ENCODE peak calls at places on chromosomes 4 and X, in six cellular contexts. One of them, this sample, is unnamed. For H3F3A, the result is how much of the 10 kb centered on the place peaks cover.

GRCh38 chr4:74364649-74365491 is at the start of gene EREG:
- DNase-seq in GM23338: peak
- DNase-seq in MM.1S: no peak
- DNase-seq in PC-3: no peak
- DNase-seq in SK-N-SH: peak
- DNase-seq in neural progenitor cell: peak
- DNase-seq in this sample: peak

GRCh38 chrX:112877771-112878173 is 37.1 kb upstream of the AMOT start:
- DNase-seq in SK-N-SH: no peak
- DNase-seq in neural progenitor cell: peak
- DNase-seq in MM.1S: peak
- DNase-seq in PC-3: no peak
- DNase-seq in GM23338: no peak
- DNase-seq in this sample: no peak

GRCh38 chrX:80004458-80004857 is 10.1 kb upstream of the TBX22 start:
- DNase-seq in PC-3: no peak
- DNase-seq in MM.1S: no peak
- DNase-seq in GM23338: no peak
- DNase-seq in neural progenitor cell: no peak
- DNase-seq in SK-N-SH: no peak
- DNase-seq in this sample: no peak

GRCh38 chrX:65406532-65406931 is 128.1 kb downstream of the LAS1L start:
- DNase-seq in GM23338: peak
- DNase-seq in MM.1S: peak
- DNase-seq in SK-N-SH: no peak
- DNase-seq in neural progenitor cell: peak
- DNase-seq in PC-3: no peak
- DNase-seq in this sample: peak

GRCh38 chrX:22081475-22082092 is 49.5 kb downstream of the PHEX start:
- DNase-seq in PC-3: peak
- DNase-seq in SK-N-SH: peak
- DNase-seq in MM.1S: peak
- DNase-seq in neural progenitor cell: peak
- DNase-seq in GM23338: peak
- DNase-seq in this sample: peak

GRCh38 chr4:109412805-109413204 is 20.8 kb upstream of the SEC24B start:
- DNase-seq in PC-3: no peak
- DNase-seq in MM.1S: no peak
- DNase-seq in neural progenitor cell: no peak
- DNase-seq in GM23338: no peak
- DNase-seq in SK-N-SH: no peak
- DNase-seq in this sample: no peak

GRCh38 chr4:174516345-174516744 is 5.9 kb downstream of the HPGD start:
- DNase-seq in neural progenitor cell: no peak
- DNase-seq in GM23338: no peak
- DNase-seq in PC-3: no peak
- DNase-seq in MM.1S: no peak
- DNase-seq in SK-N-SH: no peak
- DNase-seq in this sample: no peak

GRCh38 chr4:185346975-185347601 is 48.6 kb downstream of the LRP2BP start:
- DNase-seq in SK-N-SH: no peak
- DNase-seq in GM23338: no peak
- DNase-seq in MM.1S: no peak
- DNase-seq in neural progenitor cell: no peak
- DNase-seq in PC-3: no peak
- DNase-seq in this sample: no peak

GRCh38 chrX:68417651-68418050 is 15.6 kb downstream of the OPHN1 start:
- DNase-seq in PC-3: peak
- DNase-seq in MM.1S: no peak
- DNase-seq in neural progenitor cell: no peak
- DNase-seq in GM23338: no peak
- DNase-seq in SK-N-SH: no peak
- DNase-seq in this sample: no peak

GRCh38 chr4:105453550-105454201 is 20.2 kb downstream of the PPA2 start:
- DNase-seq in SK-N-SH: no peak
- DNase-seq in PC-3: no peak
- DNase-seq in MM.1S: no peak
- DNase-seq in neural progenitor cell: no peak
- DNase-seq in GM23338: peak
- DNase-seq in this sample: peak

GRCh38 chrX:13285693-13286092 is 34.2 kb downstream of the ATXN3L start:
- DNase-seq in neural progenitor cell: peak
- DNase-seq in PC-3: no peak
- DNase-seq in MM.1S: no peak
- DNase-seq in GM23338: no peak
- DNase-seq in SK-N-SH: no peak
- DNase-seq in this sample: no peak

GRCh38 chr4:13597604-13598003 is 29.9 kb downstream of the BOD1L1 start:
- DNase-seq in neural progenitor cell: no peak
- DNase-seq in MM.1S: no peak
- DNase-seq in GM23338: no peak
- DNase-seq in SK-N-SH: no peak
- DNase-seq in PC-3: peak
- DNase-seq in this sample: peak

GRCh38 chr4:6777636-6778281 is 4.8 kb upstream of the KIAA0232 start:
- DNase-seq in SK-N-SH: no peak
- DNase-seq in PC-3: no peak
- DNase-seq in MM.1S: no peak
- DNase-seq in GM23338: no peak
- DNase-seq in neural progenitor cell: no peak
- DNase-seq in this sample: no peak

GRCh38 chr4:188941524-188942109 is 802.4 kb downstream of the TRIML1 start:
- DNase-seq in GM23338: no peak
- DNase-seq in PC-3: peak
- DNase-seq in SK-N-SH: no peak
- DNase-seq in MM.1S: no peak
- DNase-seq in neural progenitor cell: no peak
- DNase-seq in this sample: peak

GRCh38 chr4:138158746-138159297 is 83.3 kb downstream of the SLC7A11 start:
- DNase-seq in neural progenitor cell: no peak
- DNase-seq in SK-N-SH: no peak
- DNase-seq in MM.1S: no peak
- DNase-seq in PC-3: peak
- DNase-seq in GM23338: no peak
- DNase-seq in this sample: peak

GRCh38 chrX:1165535-1166196 is 46.8 kb downstream of the CRLF2 start:
- DNase-seq in GM23338: no peak
- DNase-seq in SK-N-SH: no peak
- DNase-seq in MM.1S: no peak
- DNase-seq in neural progenitor cell: peak
- DNase-seq in PC-3: no peak
- DNase-seq in this sample: peak

GRCh38 chr4:15234585-15235126 is 193.2 kb upstream of the C1QTNF7 start:
- DNase-seq in MM.1S: no peak
- DNase-seq in SK-N-SH: no peak
- DNase-seq in neural progenitor cell: no peak
- DNase-seq in PC-3: peak
- DNase-seq in GM23338: no peak
- DNase-seq in this sample: peak

GRCh38 chrX:76183289-76184057 is 10.6 kb downstream of the PBDC1 start:
- DNase-seq in neural progenitor cell: no peak
- DNase-seq in PC-3: peak
- DNase-seq in GM23338: no peak
- DNase-seq in SK-N-SH: no peak
- DNase-seq in MM.1S: no peak
- DNase-seq in this sample: peak

GRCh38 chrX:41259516-41259915 is 74.4 kb upstream of the DDX3X start:
- DNase-seq in GM23338: peak
- DNase-seq in MM.1S: no peak
- DNase-seq in SK-N-SH: peak
- DNase-seq in PC-3: no peak
- DNase-seq in neural progenitor cell: no peak
- DNase-seq in this sample: no peak

GRCh38 chr4:169243808-169244207 is 26.9 kb downstream of the SH3RF1 start:
- DNase-seq in GM23338: no peak
- DNase-seq in MM.1S: no peak
- DNase-seq in neural progenitor cell: peak
- DNase-seq in SK-N-SH: no peak
- DNase-seq in PC-3: no peak
- DNase-seq in this sample: peak

GRCh38 chr4:174828845-174829701 is at the start of gene GLRA3:
- DNase-seq in GM23338: peak
- DNase-seq in SK-N-SH: peak
- DNase-seq in PC-3: peak
- DNase-seq in MM.1S: peak
- DNase-seq in neural progenitor cell: peak
- DNase-seq in this sample: peak

GRCh38 chr4:73508651-73509050 is 27.1 kb downstream of the AFM start:
- DNase-seq in SK-N-SH: no peak
- DNase-seq in GM23338: no peak
- DNase-seq in MM.1S: no peak
- DNase-seq in PC-3: peak
- DNase-seq in neural progenitor cell: no peak
- DNase-seq in this sample: no peak

GRCh38 chr4:10521386-10521785 is 64.2 kb upstream of the ZNF518B start:
- DNase-seq in PC-3: no peak
- DNase-seq in neural progenitor cell: no peak
- DNase-seq in SK-N-SH: no peak
- DNase-seq in GM23338: no peak
- DNase-seq in MM.1S: no peak
- DNase-seq in this sample: no peak

GRCh38 chr4:79917246-79917645 is 155.8 kb downstream of the ANTXR2 start:
- DNase-seq in PC-3: peak
- DNase-seq in neural progenitor cell: peak
- DNase-seq in MM.1S: peak
- DNase-seq in SK-N-SH: no peak
- DNase-seq in GM23338: peak
- DNase-seq in this sample: peak

GRCh38 chr4:119300388-119301131 is 21.4 kb downstream of the FABP2 start:
- DNase-seq in GM23338: peak
- DNase-seq in MM.1S: peak
- DNase-seq in neural progenitor cell: peak
- DNase-seq in PC-3: peak
- DNase-seq in SK-N-SH: peak
- DNase-seq in this sample: peak

GRCh38 chrX:134528936-134529335 is 69.0 kb downstream of the HPRT1 start:
- DNase-seq in MM.1S: peak
- DNase-seq in neural progenitor cell: no peak
- DNase-seq in SK-N-SH: no peak
- DNase-seq in PC-3: no peak
- DNase-seq in GM23338: no peak
- DNase-seq in this sample: no peak

GRCh38 chr4:10664408-10664807 is 20.2 kb downstream of the CLNK start:
- DNase-seq in GM23338: no peak
- DNase-seq in PC-3: peak
- DNase-seq in MM.1S: no peak
- DNase-seq in SK-N-SH: no peak
- DNase-seq in neural progenitor cell: no peak
- DNase-seq in this sample: peak

DNA sequence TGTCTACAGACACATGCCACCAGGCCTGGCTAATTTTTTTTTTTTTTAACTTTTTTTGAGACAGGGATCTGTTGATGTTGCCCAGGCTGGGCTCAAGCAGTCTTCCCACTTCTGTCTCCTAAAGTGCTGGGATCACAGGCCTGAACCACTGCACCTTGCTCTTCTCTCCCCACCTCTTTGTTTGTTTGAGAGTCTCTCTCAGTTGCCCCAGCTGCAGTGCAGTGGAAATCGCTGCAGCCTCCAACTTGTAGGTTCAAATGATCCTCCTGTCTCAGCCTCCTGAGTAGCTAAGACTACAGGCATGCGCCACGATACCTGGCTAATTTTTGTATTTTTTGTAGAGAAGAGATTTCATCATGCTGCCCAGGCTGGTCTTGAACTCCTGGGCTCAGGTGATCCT is 115.6 kb downstream of the LARP7 start:
- DNase-seq in GM23338: no peak
- DNase-seq in PC-3: no peak
- DNase-seq in SK-N-SH: no peak
- DNase-seq in MM.1S: no peak
- DNase-seq in neural progenitor cell: no peak
- DNase-seq in this sample: no peak
- H3F3A ChIP-seq in GM23338: under half
- H3F3A ChIP-seq in PC-3: under half
- H3F3A ChIP-seq in SK-N-SH: under half
- H3F3A ChIP-seq in MM.1S: under half
- H3F3A ChIP-seq in neural progenitor cell: under half
- H3F3A ChIP-seq in this sample: under half

GRCh38 chr4:22986262-22986661 is 293.5 kb downstream of the GBA3 start:
- DNase-seq in SK-N-SH: no peak
- DNase-seq in neural progenitor cell: no peak
- DNase-seq in PC-3: peak
- DNase-seq in MM.1S: no peak
- DNase-seq in GM23338: no peak
- DNase-seq in this sample: no peak

GRCh38 chr4:22991576-22991975 is 298.8 kb downstream of the GBA3 start:
- DNase-seq in PC-3: no peak
- DNase-seq in neural progenitor cell: no peak
- DNase-seq in GM23338: no peak
- DNase-seq in MM.1S: no peak
- DNase-seq in SK-N-SH: no peak
- DNase-seq in this sample: peak

GRCh38 chr4:22986881-22987280 is 294.1 kb downstream of the GBA3 start:
- DNase-seq in SK-N-SH: no peak
- DNase-seq in MM.1S: no peak
- DNase-seq in GM23338: no peak
- DNase-seq in neural progenitor cell: no peak
- DNase-seq in PC-3: no peak
- DNase-seq in this sample: no peak

GRCh38 chr4:22987861-22988260 is 295.1 kb downstream of the GBA3 start:
- DNase-seq in SK-N-SH: no peak
- DNase-seq in PC-3: peak
- DNase-seq in MM.1S: no peak
- DNase-seq in GM23338: no peak
- DNase-seq in neural progenitor cell: no peak
- DNase-seq in this sample: peak

GRCh38 chr4:22988526-22988925 is 295.8 kb downstream of the GBA3 start:
- DNase-seq in PC-3: no peak
- DNase-seq in MM.1S: no peak
- DNase-seq in GM23338: no peak
- DNase-seq in SK-N-SH: no peak
- DNase-seq in neural progenitor cell: no peak
- DNase-seq in this sample: peak
- H3K4me2 ChIP-seq in PC-3: peak
- H3K4me2 ChIP-seq in MM.1S: no peak
- H3K4me2 ChIP-seq in GM23338: no peak
- H3K4me2 ChIP-seq in SK-N-SH: no peak
- H3K4me2 ChIP-seq in neural progenitor cell: no peak
- H3K4me2 ChIP-seq in this sample: peak

GRCh38 chr4:139256349-139256748 is 23.7 kb downstream of the MGARP start:
- DNase-seq in MM.1S: no peak
- DNase-seq in PC-3: no peak
- DNase-seq in neural progenitor cell: no peak
- DNase-seq in SK-N-SH: no peak
- DNase-seq in GM23338: no peak
- DNase-seq in this sample: no peak
- TF ChIP-seq EZH2phosphoT487 in MM.1S: no peak
- TF ChIP-seq EZH2phosphoT487 in PC-3: no peak
- TF ChIP-seq EZH2phosphoT487 in neural progenitor cell: no peak
- TF ChIP-seq EZH2phosphoT487 in SK-N-SH: no peak
- TF ChIP-seq EZH2phosphoT487 in GM23338: no peak
- TF ChIP-seq EZH2phosphoT487 in this sample: no peak

GRCh38 chr4:44661940-44662622 is 10.7 kb upstream of the YIPF7 start:
- DNase-seq in MM.1S: no peak
- DNase-seq in neural progenitor cell: no peak
- DNase-seq in SK-N-SH: no peak
- DNase-seq in PC-3: peak
- DNase-seq in GM23338: no peak
- DNase-seq in this sample: no peak
- H3F3A ChIP-seq in MM.1S: under half
- H3F3A ChIP-seq in neural progenitor cell: under half
- H3F3A ChIP-seq in SK-N-SH: under half
- H3F3A ChIP-seq in PC-3: under half
- H3F3A ChIP-seq in GM23338: under half
- H3F3A ChIP-seq in this sample: under half

GRCh38 chrX:48071064-48071985 is at the start of gene ZNF630:
- DNase-seq in neural progenitor cell: peak
- DNase-seq in SK-N-SH: peak
- DNase-seq in GM23338: peak
- DNase-seq in MM.1S: peak
- DNase-seq in PC-3: peak
- DNase-seq in this sample: peak
- H3K4me2 ChIP-seq in neural progenitor cell: peak
- H3K4me2 ChIP-seq in SK-N-SH: peak
- H3K4me2 ChIP-seq in GM23338: peak
- H3K4me2 ChIP-seq in MM.1S: peak
- H3K4me2 ChIP-seq in PC-3: peak
- H3K4me2 ChIP-seq in this sample: peak

This sample was measured in GM23248.